ENCODE peak calls at places on chromosomes 5 and 9, in six cellular contexts. U is activated T-helper 1 cell treated with Interleukin-2 at 50 U/mL for 16 hours, C is epithelial cell of esophagus, F is posterior cingulate gyrus, Y is EL, Z is hepatic stellate cell. H is an unnamed sample.

GRCh38 chr5:2557435-2557834 is 194.0 kb downstream of the IRX2 start:
- DNase-seq in U (no peak), C (no peak), F (no peak), Y (no peak), Z (no peak), H (no peak)

GRCh38 chr5:61394078-61394701 is 62.1 kb downstream of the ZSWIM6 start:
- DNase-seq in U (no peak), Z (no peak), C (no peak), Y (peak; percentile 71), F (no peak), H (no peak)

GRCh38 chr5:128380324-128380723 is 157.7 kb downstream of the FBN2 start:
- DNase-seq in U (no peak), Y (no peak), C (no peak), F (no peak), Z (no peak), H (no peak)

GRCh38 chr5:66840527-66841013 is 244.4 kb downstream of the MAST4 start:
- DNase-seq in Y (no peak), Z (no peak), C (peak; percentile 28), F (no peak), U (no peak), H (no peak)

GRCh38 chr9:89576404-89576824 is 28.4 kb upstream of the GADD45G start:
- DNase-seq in Z (peak; percentile 24), Y (peak; percentile 23), U (no peak), C (peak; percentile 36), F (no peak), H (no peak)

GRCh38 chr5:177260961-177261360 is 42.6 kb downstream of the RAB24 start:
- DNase-seq in C (no peak), F (no peak), Y (no peak), Z (no peak), U (no peak), H (no peak)

GRCh38 chr5:10056228-10056760 is 193.4 kb downstream of the ATPSCKMT start:
- DNase-seq in U (no peak), Y (no peak), F (no peak), Z (no peak), C (no peak), H (no peak)

GRCh38 chr5:96790851-96791513 is 16.8 kb downstream of the ERAP1 start:
- DNase-seq in Y (peak; percentile 53), Z (peak; percentile 22), C (peak; percentile 36), U (no peak), F (no peak), H (no peak)

GRCh38 chr9:87581949-87582637 is 84.4 kb downstream of the DAPK1 start:
- DNase-seq in U (no peak), Y (no peak), C (no peak), Z (no peak), F (no peak), H (no peak)